ENCODE peak calls at places on chromosomes 12 and 14, in nine cellular contexts. V, X, K, I, M, H, S, F and N are unnamed samples.
A peak's percentile ranks its signal among the peaks of the same experiment; 100 is the strongest.

GRCh38 chr12:105705765-105706164 is 375.3 kb downstream of the C12orf75 start:
- DNase-seq in H (peak; percentile 53), X (peak; percentile 30), I (peak; percentile 60), K (peak; percentile 74), M (no peak), F (peak; percentile 24), V (peak; percentile 73), S (peak; percentile 42), N (peak; percentile 58)

GRCh38 chr12:4274396-4274959 is 916 bp downstream of the CCND2 start:
- DNase-seq in X (peak; percentile 51), H (no peak), I (no peak), K (no peak), V (peak; percentile 43), S (peak; percentile 45), M (no peak), F (no peak), N (no peak)

GRCh38 chr14:61923348-61923747 is 161.1 kb downstream of the SNAPC1 start:
- DNase-seq in I (no peak), H (no peak), M (no peak), X (no peak), F (no peak), K (no peak), V (no peak), S (no peak), N (peak; percentile 29)

GRCh38 chr12:118436002-118436724 is 59.8 kb downstream of the SUDS3 start:
- DNase-seq in X (no peak), F (no peak), K (peak; percentile 10), V (no peak), M (no peak), I (peak; percentile 45), S (no peak), H (no peak), N (peak; percentile 2)

GRCh38 chr14:72677664-72678063 is 216.2 kb downstream of the DPF3 start:
- DNase-seq in X (peak; percentile 68), S (no peak), H (no peak), K (no peak), M (no peak), V (no peak), I (no peak), F (no peak), N (peak; percentile 27)

GRCh38 chr14:70755655-70756054 is 53.7 kb downstream of the MAP3K9 start:
- DNase-seq in X (peak; percentile 92), S (no peak), V (no peak), F (no peak), K (no peak), I (no peak), M (no peak), H (no peak), N (no peak)

GRCh38 chr12:54251667-54252284 is 28.1 kb downstream of the CBX5 start:
- DNase-seq in I (peak; percentile 66), S (no peak), K (no peak), V (no peak), X (no peak), F (no peak), M (no peak), H (no peak), N (peak; percentile 59)

GRCh38 chr12:131944601-131945251 is 5.0 kb upstream of the EP400 start:
- DNase-seq in M (no peak), X (no peak), F (no peak), I (no peak), V (no peak), S (no peak), K (no peak), H (peak; percentile 4), N (no peak)

GRCh38 chr12:26721800-26722199 is 111.2 kb downstream of the ITPR2 start:
- DNase-seq in S (no peak), X (peak; percentile 26), K (no peak), H (no peak), I (peak; percentile 9), M (no peak), F (no peak), V (no peak), N (no peak)

GRCh38 chr12:102811125-102811737 is 105.8 kb downstream of the PAH start:
- DNase-seq in H (no peak), V (peak; percentile 47), K (no peak), F (no peak), S (no peak), M (no peak), I (peak; percentile 57), X (no peak), N (no peak)

GRCh38 chr12:3959799-3960560 is 86.8 kb upstream of the PARP11 start:
- DNase-seq in M (no peak), X (no peak), V (no peak), I (no peak), F (no peak), S (no peak), H (no peak), K (peak; percentile 17), N (no peak)

GRCh38 chr12:75685826-75686225 is 174.4 kb upstream of the KRR1 start:
- DNase-seq in X (no peak), K (no peak), M (no peak), F (no peak), V (no peak), I (no peak), S (no peak), H (no peak), N (no peak)

GRCh38 chr12:75690556-75690955 is 179.1 kb upstream of the KRR1 start:
- DNase-seq in I (peak; percentile 39), K (no peak), M (no peak), S (no peak), H (no peak), V (no peak), F (no peak), X (peak; percentile 99), N (peak; percentile 98)

GRCh38 chr12:75683220-75683619 is 171.8 kb upstream of the KRR1 start:
- DNase-seq in M (no peak), F (no peak), X (no peak), V (no peak), K (no peak), H (no peak), I (no peak), S (no peak), N (no peak)

GRCh38 chr12:75684678-75685620 is 173.5 kb upstream of the KRR1 start:
- DNase-seq in X (peak; percentile 97), H (no peak), M (no peak), I (peak; percentile 28), F (no peak), K (no peak), S (no peak), V (no peak), N (peak; percentile 90)
- H3K27ac ChIP-seq in X (peak overlapping the region; percentile 92), H (no peak overlapping the region), M (no peak overlapping the region), I (peak overlapping the region; percentile 57), F (no peak overlapping the region), K (no peak overlapping the region), S (no peak overlapping the region), V (peak overlapping the region; percentile 75), N (peak overlapping the region; percentile 96)

DNA sequence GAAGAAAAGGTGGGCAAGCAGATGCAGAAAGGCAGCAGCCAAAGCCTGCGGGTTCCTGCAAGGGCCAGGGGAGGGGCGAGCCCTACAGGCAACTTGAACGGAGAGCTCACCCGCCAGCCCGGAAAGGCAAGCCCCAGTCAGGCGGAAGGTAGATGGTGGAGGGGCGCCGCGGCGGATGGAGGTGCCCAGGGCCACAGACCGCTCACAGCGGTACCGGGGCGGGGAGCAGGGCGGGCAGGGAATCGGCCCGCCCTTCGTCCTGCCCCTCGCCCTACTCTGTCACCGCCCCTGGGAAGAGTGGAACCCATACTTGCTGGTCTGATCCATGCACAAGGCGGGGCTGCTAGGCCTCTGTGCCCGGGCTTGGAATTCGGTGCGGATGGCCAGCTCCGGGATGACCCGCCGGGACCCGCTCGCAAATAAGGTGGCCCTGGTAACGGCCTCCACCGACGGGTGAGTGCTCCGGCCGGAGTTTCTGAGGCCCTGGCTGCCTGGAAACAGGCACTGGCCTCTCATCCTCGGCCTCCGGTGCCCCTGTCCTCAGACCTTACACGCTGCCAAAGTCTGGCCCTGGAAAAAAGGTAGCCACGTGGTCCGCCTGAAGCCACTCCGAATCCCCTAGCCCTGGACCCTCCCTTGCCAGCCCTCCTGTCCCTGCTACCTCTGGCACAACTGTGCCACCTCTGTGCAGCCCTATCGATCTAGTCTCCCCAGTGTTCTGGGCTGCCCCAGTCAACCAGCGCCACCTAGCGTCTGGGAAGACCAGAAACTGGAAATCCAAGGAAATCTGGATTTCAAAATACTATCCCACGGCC is at the start of gene DHRS4:
- DNase-seq in H (peak; percentile 88), S (peak; percentile 91), V (peak; percentile 75), K (peak; percentile 87), X (peak; percentile 86), I (peak; percentile 76), F (peak; percentile 63), M (peak; percentile 85), N (peak; percentile 68)
- TF ChIP-seq CTCF in H (peak; percentile 88), S (peak; percentile 94), V (peak; percentile 96), K (peak; percentile 89), X (peak; percentile 93), I (peak; percentile 80), F (peak; percentile 90), M (peak; percentile 58), N (peak; percentile 95)

DNA sequence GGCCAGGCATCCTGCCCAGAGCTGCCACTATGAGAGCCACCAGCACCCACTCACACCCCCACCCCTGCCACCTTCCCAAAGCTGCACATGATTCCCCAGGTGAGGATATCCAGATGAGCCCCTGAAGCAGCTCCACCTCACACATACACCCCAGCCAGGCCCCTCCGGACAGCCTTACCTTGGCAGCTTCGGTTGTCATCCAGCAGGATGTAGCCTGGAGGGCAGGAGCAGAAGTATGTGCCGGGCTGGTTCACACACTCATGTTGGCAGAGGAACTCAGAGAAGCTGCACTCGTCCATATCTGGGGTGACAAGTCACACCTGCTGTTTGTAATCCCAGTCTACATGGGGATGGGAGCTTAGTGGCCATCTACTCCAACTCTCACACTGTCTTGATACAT is 15.4 kb upstream of the TC2N start:
- DNase-seq in X (no peak), V (no peak), M (no peak), I (no peak), H (no peak), K (no peak), S (no peak), F (no peak), N (no peak)
- H3K27ac ChIP-seq in X (no peak overlapping the region), V (peak overlapping the region; percentile 80), M (peak overlapping the region; percentile 24), I (no peak overlapping the region), H (no peak overlapping the region), K (no peak overlapping the region), S (no peak overlapping the region), F (no peak overlapping the region), N (no peak overlapping the region)

GRCh38 chr12:122726056-122726558 is 4.5 kb downstream of the HCAR1 start:
- DNase-seq in X (peak; percentile 92), K (no peak), S (no peak), M (no peak), H (no peak), F (no peak), V (no peak), I (peak; percentile 32), N (no peak)

GRCh38 chr12:122729583-122730214 is 945 bp downstream of the HCAR1 start:
- DNase-seq in I (no peak), V (no peak), S (no peak), F (no peak), H (no peak), K (no peak), M (no peak), X (peak; percentile 33), N (no peak)

GRCh38 chr12:122732611-122733010 is 2.0 kb upstream of the HCAR1 start:
- DNase-seq in F (no peak), M (no peak), K (no peak), V (no peak), I (no peak), S (no peak), X (no peak), H (no peak), N (no peak)

GRCh38 chr12:122732170-122732569 is 1.5 kb upstream of the HCAR1 start:
- DNase-seq in H (no peak), F (no peak), X (no peak), K (no peak), S (no peak), I (no peak), M (no peak), V (no peak), N (no peak)

GRCh38 chr12:122730215-122731014 is at the start of gene HCAR1:
- DNase-seq in H (no peak), S (no peak), X (peak; percentile 61), V (no peak), K (no peak), I (no peak), M (no peak), F (no peak), N (peak; percentile 36)
- TF ChIP-seq CTCF in H (no peak), S (no peak), X (peak; percentile 28), V (no peak), K (no peak), I (no peak), M (no peak), F (no peak), N (peak; percentile 25)